ENCODE peak calls at places on chromosome 17, in six cellular contexts. P is spleen, A is astrocyte of the cerebellum, L is ascending aorta, O is uterus, I is fibroblast of lung. J is an unnamed sample.

GRCh38 chr17:45341389-45342158 is 24.8 kb upstream of the MAP3K14 start:
- DNase-seq in I (peak; percentile 90), L (no peak), O (peak; percentile 69), P (peak; percentile 78), A (no peak), J (no peak)

GRCh38 chr17:77420804-77421634 is 280.2 kb downstream of the SEC14L1 start:
- DNase-seq in I (peak; percentile 91), P (no peak), L (no peak), O (peak; percentile 91), A (peak; percentile 63), J (no peak)

GRCh38 chr17:34760931-34761500 is 181.6 kb downstream of the TMEM132E start:
- DNase-seq in I (no peak), P (no peak), A (no peak), L (no peak), O (no peak), J (peak; percentile 54)

GRCh38 chr17:22704674-22705073 is 1012.4 kb downstream of the KCNJ18 start:
- DNase-seq in O (no peak), I (no peak), A (no peak), L (no peak), P (no peak), J (no peak)

GRCh38 chr17:79417589-79417988 is 193.3 kb downstream of the RBFOX3 start:
- DNase-seq in L (no peak), A (no peak), P (no peak), O (no peak), I (no peak), J (no peak)

GRCh38 chr17:81048827-81049371 is 13.9 kb downstream of the BAIAP2 start:
- DNase-seq in I (no peak), L (no peak), O (no peak), P (no peak), A (no peak), J (no peak)

GRCh38 chr17:13158511-13159240 is 140.8 kb upstream of the ELAC2 start:
- DNase-seq in P (no peak), A (no peak), O (no peak), L (no peak), I (peak; percentile 1), J (no peak)

GRCh38 chr17:61756561-61756960 is 106.8 kb downstream of the BRIP1 start:
- DNase-seq in O (no peak), I (no peak), L (no peak), A (no peak), P (no peak), J (no peak)

GRCh38 chr17:76034433-76035185 is 7.5 kb upstream of the EVPL start:
- DNase-seq in O (no peak), L (no peak), A (no peak), P (no peak), I (no peak), J (no peak)

GRCh38 chr17:50867856-50868438 is 1.8 kb upstream of the TOB1 start:
- DNase-seq in L (no peak), A (peak; percentile 24), I (no peak), P (no peak), O (no peak), J (no peak)

GRCh38 chr17:74276051-74276476 is 2.0 kb downstream of the DNAI2 start:
- DNase-seq in L (no peak), O (peak; percentile 51), A (no peak), P (no peak), I (peak; percentile 71), J (no peak)

GRCh38 chr17:19717031-19717360 is 612 bp upstream of the SLC47A2 start:
- DNase-seq in O (no peak), L (no peak), P (no peak), I (no peak), A (no peak), J (no peak)

GRCh38 chr17:41058741-41059140 is 1.2 kb downstream of the KRTAP2-3 start:
- DNase-seq in I (peak; percentile 38), L (no peak), P (no peak), O (no peak), A (no peak), J (no peak)

GRCh38 chr17:3639981-3640596 is 3.5 kb downstream of the CTNS start:
- DNase-seq in I (peak; percentile 72), A (no peak), L (no peak), O (no peak), P (no peak), J (no peak)

GRCh38 chr17:1573932-1574696 is 11.5 kb upstream of the PITPNA start:
- DNase-seq in O (peak; percentile 81), L (no peak), A (peak; percentile 32), I (peak; percentile 60), P (peak; percentile 96), J (peak; percentile 90)

GRCh38 chr17:47064684-47065083 is 85.6 kb upstream of the RPRML start:
- DNase-seq in L (no peak), P (no peak), A (no peak), I (no peak), O (no peak), J (no peak)

GRCh38 chr17:50593321-50593720 is 32.8 kb downstream of the CACNA1G start:
- DNase-seq in L (no peak), I (no peak), A (no peak), O (no peak), P (no peak), J (no peak)

GRCh38 chr17:73639322-73639721 is 4.9 kb downstream of the SDK2 start:
- DNase-seq in O (no peak), P (no peak), A (no peak), L (peak; percentile 49), I (peak; percentile 4), J (peak; percentile 34)

GRCh38 chr17:46139365-46140210 is 53.6 kb downstream of the KANSL1 start:
- DNase-seq in A (no peak), O (no peak), L (no peak), P (no peak), I (no peak), J (no peak)

GRCh38 chr17:44781553-44782348 is 23.0 kb downstream of the ADAM11 start:
- DNase-seq in I (no peak), L (no peak), O (peak; percentile 62), A (no peak), P (peak; percentile 59), J (no peak)

GRCh38 chr17:61624951-61625350 is 33.9 kb upstream of the NACA2 start:
- DNase-seq in L (no peak), I (no peak), P (no peak), A (no peak), O (no peak), J (no peak)

GRCh38 chr17:31379796-31380195 is 11.7 kb upstream of the RAB11FIP4 start:
- DNase-seq in O (no peak), I (no peak), A (no peak), P (no peak), L (no peak), J (no peak)

GRCh38 chr17:75832652-75833400 is 11.4 kb downstream of the UNC13D start:
- DNase-seq in L (no peak), P (no peak), O (no peak), A (no peak), I (no peak), J (no peak)

GRCh38 chr17:77634710-77635109 is 323.8 kb upstream of the TNRC6C start:
- DNase-seq in A (no peak), I (no peak), P (peak; percentile 37), L (no peak), O (no peak), J (no peak)

GRCh38 chr17:8841844-8842243 is 25.6 kb downstream of the PIK3R6 start:
- DNase-seq in I (no peak), P (no peak), A (no peak), O (no peak), L (no peak), J (no peak)
- H3K4me3 ChIP-seq in I (no peak overlapping the region), P (no peak overlapping the region), A (no peak overlapping the region), O (no peak overlapping the region), L (no peak overlapping the region), J (no peak overlapping the region)

DNA sequence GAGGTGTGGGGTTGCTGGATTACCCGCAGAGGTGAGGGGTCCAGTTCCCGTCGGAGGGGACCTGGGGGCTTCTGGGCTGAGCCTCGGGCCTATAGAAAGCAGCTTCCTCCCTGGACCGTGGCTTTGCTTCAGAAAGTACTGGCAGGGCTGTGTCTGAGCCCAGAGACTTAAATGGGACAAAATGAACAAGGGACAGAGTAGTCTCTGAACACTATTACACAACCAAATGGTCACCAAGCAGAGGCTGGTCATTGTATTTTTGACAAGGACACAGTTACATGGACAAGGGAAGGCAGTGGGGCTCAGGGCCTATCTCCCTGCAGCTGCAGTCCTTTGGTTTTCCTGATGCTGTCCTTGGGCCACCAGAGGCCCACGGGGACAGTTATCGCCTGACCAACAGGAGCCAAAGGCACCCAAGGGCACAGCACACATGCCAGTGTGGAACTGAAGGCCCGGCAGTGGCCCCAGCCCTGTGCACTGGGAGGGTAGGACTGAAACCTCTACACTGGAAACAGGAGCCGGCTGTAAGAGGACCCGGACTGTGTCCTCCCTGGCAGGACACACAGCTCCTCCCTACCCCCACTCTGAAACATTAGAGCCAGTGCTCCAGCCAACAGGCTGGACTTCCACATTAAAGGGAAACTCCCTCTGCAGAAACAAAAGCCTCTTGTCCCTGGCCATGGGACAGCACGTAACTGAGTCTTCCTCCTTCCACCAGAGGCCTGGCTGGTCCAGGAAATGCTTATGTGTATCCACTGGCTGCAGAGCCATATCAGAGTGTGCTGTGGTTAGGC is 26.0 kb upstream of the ERN1 start:
- DNase-seq in A (no peak), I (peak; percentile 45), O (peak; percentile 52), P (peak; percentile 84), L (no peak), J (no peak)
- TF ChIP-seq CTCF in A (no peak), I (no peak), O (no peak), P (no peak), L (no peak), J (no peak)

GRCh38 chr17:48555183-48555615 is 10.3 kb upstream of the HOXB2 start:
- DNase-seq in I (peak; percentile 99), O (peak; percentile 45), P (no peak), L (no peak), A (peak; percentile 81), J (no peak)
- H3K4me3 ChIP-seq in I (peak overlapping the region; percentile 76), O (peak overlapping the region; percentile 40), P (peak overlapping the region; percentile 22), L (peak overlapping the region; percentile 80), A (peak overlapping the region; percentile 82), J (peak overlapping the region; percentile 54)

GRCh38 chr17:7559307-7560171 is 989 bp downstream of the TNFSF13 start:
- DNase-seq in A (no peak), I (no peak), O (no peak), L (no peak), P (no peak), J (no peak)

GRCh38 chr17:7560172-7561027 is 1.3 kb upstream of the SENP3 start:
- DNase-seq in P (no peak), L (no peak), I (peak; percentile 62), O (peak; percentile 67), A (no peak), J (no peak)

GRCh38 chr17:7562208-7562605 is 488 bp downstream of the SENP3 start:
- DNase-seq in A (no peak), O (no peak), I (no peak), P (no peak), L (no peak), J (no peak)

GRCh38 chr17:7561589-7562207 is at the start of gene SENP3:
- DNase-seq in A (peak; percentile 70), I (peak; percentile 85), O (peak; percentile 87), P (peak; percentile 98), L (peak; percentile 54), J (peak; percentile 92)

DNA sequence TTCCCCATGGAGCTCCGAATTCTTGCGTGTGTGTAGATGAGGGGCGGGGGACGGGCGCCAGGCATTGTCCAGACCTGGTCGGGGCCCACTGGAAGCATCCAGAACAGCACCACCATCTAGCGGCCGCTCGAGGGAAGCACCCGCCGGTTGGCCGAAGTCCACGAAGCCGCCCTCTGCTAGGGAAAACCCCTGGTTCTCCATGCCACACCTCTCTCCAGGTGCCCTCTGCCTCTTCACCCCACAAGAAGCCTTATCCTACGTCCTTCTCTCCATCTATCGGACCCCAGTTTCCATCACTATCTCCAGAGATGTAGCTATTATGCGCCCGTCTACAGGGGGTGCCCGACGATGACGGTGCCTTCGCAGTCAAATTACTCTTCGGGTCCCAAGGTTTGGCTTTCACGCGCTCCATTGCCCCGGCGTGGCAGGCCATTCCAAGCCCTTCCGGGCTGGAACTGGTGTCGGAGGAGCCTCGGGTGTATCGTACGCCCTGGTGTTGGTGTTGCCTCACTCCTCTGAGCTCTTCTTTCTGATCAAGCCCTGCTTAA is 617 bp upstream of the SENP3 start:
- DNase-seq in O (peak; percentile 93), A (peak; percentile 61), I (peak; percentile 75), P (peak; percentile 96), L (peak; percentile 57), J (peak; percentile 96)
- TF ChIP-seq CTCF in O (peak; percentile 89), A (peak; percentile 72), I (peak; percentile 55), P (peak; percentile 86), L (peak; percentile 84), J (peak; percentile 86)

J was measured in suprapubic skin.